ENCODE peak calls at places on chromosomes 5 and 9, in five cellular contexts. C is GM12891, R is GM12878, U is H1, D is K562. J is an unnamed sample.

GRCh38 chr9:110426052-110426709 is 88.5 kb upstream of the TXNDC8 start:
- DNase-seq in C (no peak), R (no peak), U (no peak), D (no peak), J (no peak)

GRCh38 chr5:164206196-164206595 is 700.8 kb downstream of the MAT2B start:
- DNase-seq in C (no peak), R (no peak), U (no peak), D (no peak), J (no peak)

GRCh38 chr5:132224721-132225120 is 2.9 kb downstream of the P4HA2 start:
- DNase-seq in C (no peak), R (no peak), U (no peak), D (no peak), J (no peak)

GRCh38 chr5:135365281-135365680 is 33.8 kb downstream of the MACROH2A1 start:
- DNase-seq in C (no peak), R (no peak), U (no peak), D (no peak), J (no peak)

GRCh38 chr5:5784114-5784513 is 361.6 kb downstream of the ICE1 start:
- DNase-seq in C (no peak), R (no peak), U (no peak), D (no peak), J (no peak)

GRCh38 chr5:113090336-113091106 is 113.9 kb downstream of the DCP2 start:
- DNase-seq in C (no peak), R (no peak), U (no peak), D (no peak), J (no peak)

GRCh38 chr5:128271859-128272446 is 188.4 kb downstream of the SLC12A2 start:
- DNase-seq in C (no peak), R (no peak), U (no peak), D (no peak), J (no peak)

GRCh38 chr5:37248387-37248969 is 698 bp downstream of the CPLANE1 start:
- DNase-seq in C (no peak), R (peak; percentile 2), U (no peak), D (no peak), J (no peak)

GRCh38 chr9:20980713-20981481 is 50.5 kb downstream of the HACD4 start:
- DNase-seq in C (no peak), R (peak; percentile 33), U (no peak), D (no peak), J (no peak)

GRCh38 chr9:81613002-81613750 is 76.2 kb downstream of the TLE1 start:
- DNase-seq in C (no peak), R (no peak), U (no peak), D (no peak), J (no peak)

GRCh38 chr5:156186760-156187159 is 140.2 kb upstream of the SGCD start:
- DNase-seq in C (no peak), R (no peak), U (no peak), D (no peak), J (no peak)

GRCh38 chr5:36243653-36244052 is 1.9 kb upstream of the NADK2 start:
- DNase-seq in C (no peak), R (no peak), U (no peak), D (no peak), J (no peak)

GRCh38 chr5:179146277-179146676 is 86.1 kb downstream of the ZNF354C start:
- DNase-seq in C (no peak), R (no peak), U (no peak), D (no peak), J (no peak)

GRCh38 chr9:8679405-8679951 is 879.9 kb upstream of the DMAC1 start:
- DNase-seq in C (no peak), R (no peak), U (no peak), D (no peak), J (no peak)

GRCh38 chr5:148268556-148268955 is at the start of gene SPINK13:
- DNase-seq in C (no peak), R (no peak), U (no peak), D (no peak), J (no peak)

DNA sequence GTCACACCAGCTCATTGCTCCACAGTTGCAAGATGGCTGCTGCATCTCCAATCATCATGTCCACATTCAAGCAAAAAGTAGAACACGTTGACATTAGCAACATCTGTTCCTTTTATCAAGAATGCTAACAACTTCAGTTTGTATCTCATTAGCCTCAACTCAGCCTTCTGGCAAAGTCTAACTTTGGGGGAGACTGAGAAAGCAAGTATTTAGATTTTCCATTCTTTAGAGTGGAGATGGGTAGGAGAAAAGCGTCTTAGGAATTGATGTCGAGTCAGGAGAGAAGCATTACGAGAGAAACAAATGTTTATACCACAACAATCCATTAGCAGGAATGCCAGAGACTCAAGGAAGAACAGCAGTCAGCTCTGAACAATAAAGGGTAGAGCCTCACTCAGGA is 446.3 kb downstream of the ENC1 start:
- DNase-seq in C (no peak), R (no peak), U (no peak), D (no peak), J (no peak)
- TF ChIP-seq TAF1 in C (no peak), R (no peak), U (no peak), D (no peak), J (no peak)

DNA sequence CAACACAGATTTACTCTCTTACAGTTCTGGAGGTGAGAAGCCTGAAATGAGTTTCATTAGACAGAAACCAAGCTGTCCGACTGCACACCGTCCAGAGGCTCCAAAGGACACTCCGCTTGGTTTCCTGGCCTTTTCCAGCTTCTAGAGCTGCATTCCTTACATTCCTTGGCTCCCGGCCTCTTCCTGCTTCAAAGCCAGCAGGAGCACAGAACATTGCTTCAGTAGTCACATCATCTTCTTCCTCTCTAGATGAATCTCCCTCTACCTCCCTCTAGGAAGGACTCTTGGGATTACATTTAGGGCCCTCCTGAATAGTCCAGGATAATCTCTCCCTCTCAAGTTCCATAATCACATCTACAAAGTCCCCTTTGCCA is 213.3 kb downstream of the CDK5RAP2 start:
- DNase-seq in C (no peak), R (no peak), U (no peak), D (no peak), J (no peak)
- TF ChIP-seq POLR2A in C (no peak), R (no peak), U (no peak), D (no peak), J (no peak)

DNA sequence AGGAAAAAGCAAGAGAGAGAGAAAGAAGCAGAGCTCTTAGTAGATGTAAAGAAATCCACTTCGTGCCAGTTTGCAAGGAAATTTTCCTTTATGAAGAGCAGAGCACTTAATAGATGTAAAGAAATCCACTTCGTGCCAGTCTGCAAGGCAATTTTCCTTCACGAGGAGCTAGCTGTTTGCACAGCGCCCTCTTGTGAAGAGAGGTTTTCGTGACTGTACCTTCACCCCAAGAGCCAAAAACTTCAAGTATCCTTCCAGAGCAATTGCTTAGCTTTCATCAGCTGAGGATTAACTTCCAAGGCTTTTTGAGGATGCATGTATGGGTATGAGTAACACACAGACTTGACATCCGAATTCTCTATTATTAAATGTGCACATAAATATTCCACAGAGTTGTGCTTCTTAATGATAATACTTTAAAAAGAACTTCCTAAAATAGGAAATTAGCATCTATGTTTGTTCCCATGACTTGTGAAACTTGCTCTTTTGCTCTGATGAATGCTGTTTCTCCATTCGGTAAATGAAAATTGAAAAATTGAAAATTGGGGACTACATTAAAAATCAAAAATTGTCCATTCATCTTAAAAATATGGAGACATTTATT is 525.6 kb downstream of the PDE4D start:
- DNase-seq in C (no peak), R (no peak), U (no peak), D (no peak), J (no peak)
- TF ChIP-seq TAF1 in C (no peak), R (no peak), U (no peak), D (no peak), J (no peak)

DNA sequence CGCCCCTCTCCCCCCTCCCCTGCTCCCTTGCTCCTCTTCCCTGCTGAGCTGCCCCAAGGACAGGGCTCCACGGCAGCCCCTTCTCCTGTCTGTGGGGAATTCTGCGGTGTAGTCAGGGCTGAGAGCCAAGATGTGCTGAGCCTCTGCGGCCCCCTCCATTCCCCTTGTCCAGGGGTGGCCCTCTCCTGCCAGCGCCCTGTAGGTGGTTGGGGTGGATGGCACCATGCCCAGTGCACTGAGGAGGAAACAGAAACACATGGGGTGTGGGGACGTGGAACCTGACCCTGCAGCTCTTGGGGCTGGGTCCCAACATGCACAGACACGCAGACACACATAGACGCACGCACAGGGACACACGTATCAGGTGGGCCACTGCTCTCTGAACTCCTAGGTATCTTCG is 64.6 kb downstream of the HMCN2 start:
- DNase-seq in C (no peak), R (no peak), U (no peak), D (no peak), J (no peak)
- TF ChIP-seq POLR2A in C (no peak), R (no peak), U (no peak), D (no peak), J (no peak)

DNA sequence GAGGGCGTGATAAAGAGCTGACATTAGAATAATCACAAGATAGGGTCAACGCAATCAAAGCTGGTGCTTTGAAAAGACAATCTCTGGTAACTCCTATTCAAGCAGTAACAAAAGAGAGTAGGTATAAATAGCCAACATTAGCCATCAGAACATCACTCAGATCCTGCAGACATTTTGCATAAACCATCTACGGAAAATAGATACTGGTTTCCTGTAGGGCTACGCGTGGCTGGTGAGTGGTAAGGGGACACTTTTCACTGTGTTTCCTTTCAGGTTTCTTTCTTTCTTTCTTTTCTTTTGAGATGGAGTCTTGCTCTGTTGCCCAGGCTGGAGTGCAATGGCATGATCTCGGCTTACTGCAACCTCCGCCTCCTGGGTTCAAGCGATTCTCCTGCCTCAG is 22.3 kb downstream of the TTF1 start:
- DNase-seq in C (peak; percentile 34), R (peak; percentile 61), U (no peak), D (no peak), J (no peak)
- TF ChIP-seq TAF1 in C (no peak), R (no peak), U (no peak), D (no peak), J (no peak)

GRCh38 chr9:129110740-129111142 is at the start of gene CRAT:
- DNase-seq in C (peak; percentile 100), R (peak; percentile 63), U (peak; percentile 93), D (peak; percentile 99), J (peak; percentile 100)
- TF ChIP-seq POLR2A in C (peak; percentile 97), R (peak; percentile 95), U (no peak), D (peak; percentile 98), J (peak; percentile 90)

DNA sequence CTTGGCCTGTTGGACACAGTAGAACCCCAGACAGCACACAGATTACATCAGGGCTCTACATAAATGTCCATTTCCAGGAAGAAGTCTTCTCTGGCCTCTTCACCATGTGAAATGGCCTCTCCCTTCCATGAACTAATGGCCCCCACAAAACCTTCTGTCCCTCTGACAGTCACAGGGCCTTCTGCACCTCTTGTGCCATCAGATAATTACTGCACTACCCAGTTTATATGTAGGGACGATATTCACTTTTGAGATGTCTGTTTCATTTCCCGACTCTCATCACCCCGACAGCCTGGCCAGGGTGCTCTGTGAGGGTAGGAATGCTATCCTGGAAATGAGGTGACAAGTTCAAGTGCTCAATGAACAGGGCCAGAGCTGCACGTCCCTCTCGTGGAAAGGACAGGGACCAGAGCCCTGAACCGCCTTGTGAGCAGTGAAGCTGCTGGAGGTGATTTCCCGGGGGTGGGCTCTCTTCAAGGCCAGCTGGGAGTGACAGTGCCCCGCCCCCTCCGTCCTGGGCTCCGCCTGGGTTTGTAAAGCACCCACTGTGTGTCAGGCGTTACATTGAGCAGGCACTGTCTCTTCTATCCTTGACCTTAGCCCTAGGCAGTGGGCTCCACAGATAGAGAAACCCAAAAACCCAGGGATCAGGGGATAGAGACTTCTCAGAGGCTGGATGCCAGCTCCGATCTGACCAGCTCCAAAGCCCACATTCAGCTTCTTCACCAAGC is 3.1 kb upstream of the FAM78A start:
- DNase-seq in C (no peak), R (no peak), U (no peak), D (peak; percentile 64), J (no peak)
- TF ChIP-seq TAF1 in C (no peak), R (no peak), U (no peak), D (no peak), J (no peak)

J was measured in GM12892.